ENCODE peak calls at places on chromosomes 11 and 22, in six cellular contexts. T, Q, G, U, K and H are unnamed samples.

GRCh38 chr22:34950480-34950879 is 115.5 kb upstream of the ISX start:
- DNase-seq in T (no peak), Q (no peak), G (no peak), U (no peak), K (no peak), H (no peak)

GRCh38 chr11:5476184-5476819 is 12.2 kb upstream of the OR52D1 start:
- DNase-seq in T (no peak), Q (peak), G (peak), U (peak), K (peak), H (no peak)

GRCh38 chr22:39664485-39665200 is 94.1 kb downstream of the CACNA1I start:
- DNase-seq in T (no peak), Q (no peak), G (no peak), U (no peak), K (no peak), H (no peak)

GRCh38 chr22:42862045-42862734 is 5.1 kb upstream of the ARFGAP3 start:
- DNase-seq in T (no peak), Q (no peak), G (no peak), U (no peak), K (no peak), H (no peak)

GRCh38 chr11:90310210-90310609 is 87.4 kb upstream of the CHORDC1 start:
- DNase-seq in T (no peak), Q (no peak), G (no peak), U (no peak), K (no peak), H (no peak)

GRCh38 chr11:126719740-126720139 is 280.8 kb downstream of the KIRREL3 start:
- DNase-seq in T (no peak), Q (no peak), G (peak), U (no peak), K (no peak), H (no peak)

GRCh38 chr11:40619631-40620030 is 839.8 kb downstream of the LRRC4C start:
- DNase-seq in T (no peak), Q (no peak), G (no peak), U (no peak), K (no peak), H (no peak)

GRCh38 chr11:61445535-61445934 is 15.6 kb downstream of the SDHAF2 start:
- DNase-seq in T (no peak), Q (no peak), G (no peak), U (no peak), K (no peak), H (no peak)

GRCh38 chr22:26068571-26068970 is 100.7 kb upstream of the SEZ6L start:
- DNase-seq in T (no peak), Q (no peak), G (no peak), U (no peak), K (no peak), H (no peak)

GRCh38 chr11:21398195-21398594 is 728.8 kb downstream of the NELL1 start:
- DNase-seq in T (no peak), Q (no peak), G (no peak), U (no peak), K (no peak), H (no peak)

GRCh38 chr22:38890377-38890776 is 18.4 kb upstream of the CBX6 start:
- DNase-seq in T (no peak), Q (no peak), G (no peak), U (no peak), K (no peak), H (no peak)

GRCh38 chr22:29116397-29117123 is 43.7 kb downstream of the KREMEN1 start:
- DNase-seq in T (no peak), Q (no peak), G (no peak), U (no peak), K (no peak), H (no peak)

GRCh38 chr11:78840623-78841022 is 266.0 kb upstream of the NARS2 start:
- DNase-seq in T (no peak), Q (no peak), G (peak), U (no peak), K (peak), H (peak)

GRCh38 chr11:77069336-77069968 is 2.7 kb downstream of the CAPN5 start:
- DNase-seq in T (peak), Q (no peak), G (no peak), U (no peak), K (no peak), H (no peak)
- H3K4me3 ChIP-seq in T (no peak), Q (no peak), G (no peak), U (no peak), K (no peak), H (no peak)

GRCh38 chr11:71282581-71283351 is 30.4 kb upstream of the SHANK2 start:
- DNase-seq in T (peak), Q (no peak), G (no peak), U (no peak), K (no peak), H (no peak)

GRCh38 chr11:71283960-71284359 is 31.6 kb upstream of the SHANK2 start:
- DNase-seq in T (peak), Q (no peak), G (no peak), U (no peak), K (no peak), H (no peak)

GRCh38 chr11:71285111-71285510 is 32.7 kb upstream of the SHANK2 start:
- DNase-seq in T (no peak), Q (no peak), G (no peak), U (no peak), K (no peak), H (no peak)

GRCh38 chr11:71284525-71285092 is 32.2 kb upstream of the SHANK2 start:
- DNase-seq in T (no peak), Q (no peak), G (no peak), U (no peak), K (no peak), H (no peak)

GRCh38 chr11:71286701-71287643 is 34.6 kb upstream of the SHANK2 start:
- DNase-seq in T (peak), Q (no peak), G (peak), U (no peak), K (peak), H (peak)
- H3K4me3 ChIP-seq in T (no peak), Q (no peak), G (no peak), U (no peak), K (no peak), H (no peak)

GRCh38 chr11:46361283-46362145 is 14.3 kb downstream of the DGKZ start:
- DNase-seq in T (peak), Q (peak), G (peak), U (peak), K (peak), H (no peak)
- H3K4me3 ChIP-seq in T (peak), Q (peak), G (no peak), U (no peak), K (no peak), H (no peak)

GRCh38 chr11:9756878-9757277 is 93.0 kb downstream of the SWAP70 start:
- DNase-seq in T (no peak), Q (no peak), G (no peak), U (no peak), K (no peak), H (no peak)

GRCh38 chr11:9757809-9758675 is 94.2 kb downstream of the SWAP70 start:
- DNase-seq in T (peak), Q (peak), G (peak), U (peak), K (peak), H (no peak)

GRCh38 chr11:9760180-9760550 is 96.3 kb downstream of the SWAP70 start:
- DNase-seq in T (peak), Q (no peak), G (peak), U (no peak), K (peak), H (peak)

GRCh38 chr11:9759519-9760179 is 95.8 kb downstream of the SWAP70 start:
- DNase-seq in T (peak), Q (peak), G (peak), U (peak), K (peak), H (peak)

DNA sequence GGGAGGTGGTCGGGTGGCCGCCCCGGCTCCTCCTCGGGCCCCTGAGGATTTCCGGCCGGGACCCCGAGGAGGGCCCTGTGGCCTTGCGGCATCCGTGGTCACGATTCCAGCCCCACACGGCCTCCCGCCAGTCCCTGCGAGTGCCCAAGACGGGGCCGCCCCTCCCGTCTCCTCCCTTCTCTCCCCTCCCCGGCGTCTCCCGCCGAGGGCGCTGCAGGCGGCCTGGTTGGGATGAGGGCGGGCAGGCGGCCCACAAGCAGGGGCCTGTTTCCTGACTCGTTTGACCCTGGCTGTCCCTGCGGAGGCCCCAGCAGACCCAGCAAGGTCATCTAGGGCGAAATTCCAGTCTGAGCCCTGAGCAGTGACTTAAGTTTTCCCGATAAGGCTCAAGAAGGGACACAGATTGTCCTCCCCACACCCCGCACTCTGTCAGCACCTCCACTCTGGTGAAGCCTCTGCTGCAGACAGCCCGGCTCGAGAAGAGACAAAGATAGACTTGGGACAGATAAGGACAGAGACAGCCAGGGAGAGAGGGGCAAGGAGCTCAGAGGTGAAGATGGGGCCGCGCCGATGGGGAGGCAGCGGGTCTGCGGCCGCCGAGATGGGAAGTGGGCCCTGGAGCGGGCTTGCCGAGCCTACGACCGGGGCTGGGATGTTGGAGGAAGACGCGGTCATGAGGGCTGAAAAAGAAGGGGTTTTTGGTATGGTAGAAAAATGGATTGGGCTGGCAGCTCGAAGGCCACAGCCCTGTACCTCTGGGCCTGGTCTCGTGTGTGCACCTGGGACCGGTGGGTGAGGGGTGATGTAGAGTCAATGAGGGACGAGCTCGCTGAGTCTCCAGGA is 95.0 kb downstream of the SWAP70 start:
- DNase-seq in T (peak), Q (peak), G (peak), U (peak), K (peak), H (no peak)
- H3K4me3 ChIP-seq in T (peak), Q (peak), G (peak), U (peak), K (peak), H (peak)

DNA sequence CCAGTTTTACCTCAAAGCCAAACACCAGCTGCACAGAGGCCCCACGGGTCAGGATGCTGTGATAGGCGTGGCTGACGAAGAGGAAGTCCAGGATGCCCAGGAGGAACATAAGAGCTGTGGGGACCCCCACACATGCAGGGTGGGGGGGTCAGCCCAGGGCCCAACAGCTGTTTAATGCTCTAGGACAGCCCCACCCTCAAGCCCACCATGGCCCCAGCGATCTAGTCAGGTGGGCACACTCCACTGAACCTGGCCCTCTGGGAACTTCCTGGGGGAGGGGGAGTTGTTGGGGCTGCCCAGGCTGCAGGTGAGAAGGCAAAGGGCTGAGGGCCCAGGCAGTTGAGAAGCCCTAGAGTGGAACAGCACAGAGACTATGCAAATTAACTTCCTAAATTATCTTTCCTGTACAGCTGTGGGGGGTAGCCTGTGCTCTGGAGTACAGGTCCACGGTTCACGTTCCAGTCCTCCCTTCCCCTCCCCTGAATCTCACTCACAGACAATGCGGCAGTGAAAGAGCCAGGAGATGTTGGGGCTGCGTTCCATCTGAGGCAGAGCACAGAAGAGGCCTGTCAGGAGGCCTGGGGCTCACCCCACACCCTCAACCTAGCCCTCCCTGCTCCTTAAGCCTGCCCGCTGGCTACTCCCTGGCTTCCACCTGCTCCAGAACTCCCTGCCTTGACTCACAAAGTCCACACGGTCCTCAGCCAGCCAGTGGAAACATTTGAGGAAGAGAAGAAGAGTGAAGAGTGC is 1.9 kb downstream of the SYVN1 start:
- DNase-seq in T (no peak), Q (no peak), G (no peak), U (no peak), K (no peak), H (no peak)
- H3K4me3 ChIP-seq in T (peak), Q (no peak), G (peak), U (no peak), K (peak), H (no peak)

DNA sequence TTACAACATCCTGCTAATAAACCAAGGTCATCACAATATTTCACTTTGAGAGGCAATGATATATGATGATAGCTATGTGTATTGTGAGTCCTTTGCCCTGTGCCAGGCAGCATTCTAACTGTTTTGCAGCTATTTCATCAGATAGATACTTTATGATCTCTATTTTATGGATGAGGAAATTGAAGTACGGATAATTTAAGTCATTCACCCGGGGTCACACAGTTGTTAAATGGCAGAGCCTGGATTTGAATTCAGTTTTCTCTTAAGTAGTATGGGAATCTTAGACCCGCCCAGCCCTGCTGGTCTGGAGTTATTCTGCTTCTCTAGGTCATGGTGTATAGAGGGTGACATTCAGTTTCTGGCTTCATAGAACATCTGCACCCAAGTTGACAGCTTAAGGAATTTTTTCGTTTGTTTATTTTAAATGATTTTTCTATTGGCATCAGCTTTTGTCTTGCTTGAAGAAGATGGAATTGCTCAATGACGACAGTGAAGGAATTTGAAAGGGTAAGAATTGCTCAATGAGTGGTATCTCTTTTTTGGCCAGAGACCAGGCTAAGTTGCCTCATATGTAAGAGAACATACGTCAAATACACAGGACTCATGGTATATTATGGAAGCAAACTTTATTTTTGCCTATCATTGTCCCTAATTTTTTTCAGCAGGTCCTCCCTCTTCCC is 977 bp downstream of the PRR5L start:
- DNase-seq in T (no peak), Q (no peak), G (peak), U (no peak), K (peak), H (no peak)
- H3K4me3 ChIP-seq in T (no peak), Q (no peak), G (no peak), U (no peak), K (no peak), H (no peak)

DNA sequence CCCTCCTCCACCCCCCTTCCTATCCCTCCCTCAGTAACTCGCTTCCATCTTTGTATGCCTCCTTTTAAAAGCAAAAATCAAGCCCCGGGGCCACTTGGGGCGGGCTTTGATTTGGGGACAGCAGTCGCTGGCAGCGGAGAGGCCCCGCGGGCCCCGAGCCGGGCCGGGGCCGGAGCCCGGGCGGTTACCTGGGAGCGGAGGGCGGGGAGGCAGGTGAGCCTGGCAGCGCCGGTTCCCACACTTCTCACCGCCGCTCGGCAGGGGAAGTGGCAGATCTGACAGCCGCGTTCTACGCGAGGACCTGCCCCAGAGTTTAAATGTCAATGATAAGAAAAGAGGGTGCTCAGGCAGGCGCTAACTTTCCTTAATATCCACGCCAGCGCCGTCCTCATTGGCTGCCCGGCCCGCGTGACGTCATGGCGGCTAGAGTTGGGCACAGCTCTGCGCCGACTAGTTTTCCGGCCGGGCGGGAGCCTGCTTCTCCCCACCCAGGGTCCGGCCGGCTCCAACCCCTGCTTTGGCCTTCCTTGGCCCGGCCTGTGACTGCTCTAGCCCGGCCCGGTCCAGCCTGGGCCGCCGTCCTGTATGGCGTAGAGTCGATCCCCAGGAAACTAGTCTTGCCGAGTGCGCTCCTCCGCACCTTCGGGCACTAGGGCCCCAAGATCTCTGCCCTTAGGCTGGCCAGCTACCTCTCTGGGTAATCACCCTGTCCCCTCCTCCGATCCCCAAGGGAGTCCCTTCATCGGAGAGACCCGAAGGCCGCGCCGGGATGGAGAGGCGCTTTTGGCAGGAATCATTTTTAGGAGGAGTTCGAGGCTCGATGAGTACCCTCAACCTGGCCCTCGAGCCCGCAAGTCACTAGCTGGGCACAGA is 6.7 kb upstream of the PAX6 start:
- DNase-seq in T (no peak), Q (no peak), G (no peak), U (no peak), K (no peak), H (no peak)
- H3K4me3 ChIP-seq in T (no peak), Q (peak), G (no peak), U (no peak), K (no peak), H (no peak)

GRCh38 chr11:116775975-116776374 is 3.2 kb upstream of the BUD13 start:
- DNase-seq in T (no peak), Q (no peak), G (no peak), U (no peak), K (no peak), H (no peak)

GRCh38 chr11:116776522-116776984 is 3.8 kb upstream of the BUD13 start:
- DNase-seq in T (no peak), Q (no peak), G (no peak), U (no peak), K (no peak), H (no peak)

GRCh38 chr11:116774661-116775060 is 1.9 kb upstream of the BUD13 start:
- DNase-seq in T (no peak), Q (no peak), G (no peak), U (no peak), K (no peak), H (no peak)

GRCh38 chr11:116778556-116778955 is 5.8 kb upstream of the BUD13 start:
- DNase-seq in T (no peak), Q (no peak), G (peak), U (no peak), K (no peak), H (no peak)

DNA sequence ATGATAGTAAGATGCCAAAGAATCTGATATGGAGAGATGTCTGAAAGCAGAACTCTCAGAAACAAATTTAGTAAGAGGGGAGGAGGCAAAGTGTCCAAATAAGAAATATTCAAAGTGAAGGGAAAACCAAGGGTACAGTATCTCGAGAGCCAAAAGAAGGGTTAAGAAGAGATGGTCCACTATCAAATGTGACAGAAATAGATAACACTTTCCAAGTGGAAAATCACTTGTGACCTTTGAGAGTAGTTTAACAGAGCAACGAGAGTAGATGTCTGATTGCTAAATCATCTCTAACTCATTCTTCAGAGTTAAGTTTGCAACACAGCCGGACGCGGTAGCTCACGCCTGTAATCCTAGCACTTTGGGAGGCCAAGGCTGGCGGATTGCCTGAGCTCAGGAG is 4.3 kb upstream of the BUD13 start:
- DNase-seq in T (no peak), Q (no peak), G (no peak), U (no peak), K (no peak), H (no peak)
- H3K4me3 ChIP-seq in T (no peak), Q (no peak), G (no peak), U (no peak), K (no peak), H (no peak)